ENCODE peak calls at places on chromosomes 5 and 9, in seven cellular contexts. A is psoas muscle, T is heart left ventricle, H is brain microvascular endothelial cell, W is right atrium auricular region, O is lower lobe of right lung, B is ovary. D is an unnamed sample.

GRCh38 chr9:7228786-7229185 is 471.0 kb downstream of the KDM4C start:
- DNase-seq in A (no peak), T (no peak), H (no peak), W (no peak), O (no peak), B (no peak), D (no peak)

GRCh38 chr9:70101265-70101664 is 57.6 kb downstream of the MAMDC2 start:
- DNase-seq in A (no peak), T (no peak), H (peak), W (no peak), O (no peak), B (no peak), D (no peak)

GRCh38 chr9:10436771-10437170 is 176.0 kb downstream of the PTPRD start:
- DNase-seq in A (no peak), T (no peak), H (no peak), W (no peak), O (no peak), B (no peak), D (no peak)

GRCh38 chr5:2740051-2740848 is 11.2 kb downstream of the IRX2 start:
- DNase-seq in A (no peak), T (no peak), H (no peak), W (no peak), O (no peak), B (no peak), D (no peak)

GRCh38 chr5:137629646-137630045 is 106.2 kb downstream of the KLHL3 start:
- DNase-seq in A (no peak), T (no peak), H (peak), W (no peak), O (no peak), B (no peak), D (peak)

GRCh38 chr9:134770972-134771971 is 109.3 kb upstream of the FCN2 start:
- DNase-seq in A (no peak), T (no peak), H (no peak), W (no peak), O (no peak), B (no peak), D (peak)

GRCh38 chr9:77929942-77930341 is 101.7 kb downstream of the GNAQ start:
- DNase-seq in A (no peak), T (no peak), H (no peak), W (no peak), O (no peak), B (no peak), D (no peak)

GRCh38 chr5:127515693-127516440 is 1.6 kb upstream of the PRRC1 start:
- DNase-seq in A (no peak), T (no peak), H (no peak), W (no peak), O (no peak), B (no peak), D (no peak)

GRCh38 chr5:42057254-42057690 is 132.2 kb downstream of the FBXO4 start:
- DNase-seq in A (no peak), T (no peak), H (peak), W (no peak), O (no peak), B (peak), D (peak)

GRCh38 chr9:108991479-108991878 is 21.8 kb downstream of the CTNNAL1 start:
- DNase-seq in A (no peak), T (no peak), H (peak), W (no peak), O (no peak), B (no peak), D (no peak)

GRCh38 chr5:80150731-80151130 is 105.1 kb downstream of the SERINC5 start:
- DNase-seq in A (no peak), T (no peak), H (no peak), W (peak), O (no peak), B (no peak), D (no peak)

GRCh38 chr5:160799160-160799559 is 52.9 kb downstream of the ATP10B start:
- DNase-seq in A (no peak), T (no peak), H (no peak), W (no peak), O (no peak), B (no peak), D (no peak)

GRCh38 chr5:83354958-83355357 is 116.6 kb upstream of the VCAN start:
- DNase-seq in A (no peak), T (no peak), H (no peak), W (no peak), O (no peak), B (no peak), D (no peak)

GRCh38 chr5:107072967-107073366 is 597.8 kb downstream of the EFNA5 start:
- DNase-seq in A (no peak), T (no peak), H (no peak), W (no peak), O (no peak), B (no peak), D (no peak)

GRCh38 chr9:111036068-111036789 is 2.0 kb downstream of the LPAR1 start:
- DNase-seq in A (peak), T (peak), H (peak), W (peak), O (peak), B (peak), D (peak)

GRCh38 chr5:175681045-175681974 is 23.4 kb downstream of the HRH2 start:
- DNase-seq in A (no peak), T (no peak), H (no peak), W (no peak), O (no peak), B (no peak), D (no peak)

GRCh38 chr5:160054831-160055230 is 45.9 kb downstream of the TTC1 start:
- DNase-seq in A (no peak), T (no peak), H (peak), W (no peak), O (no peak), B (no peak), D (no peak)

GRCh38 chr5:118806571-118806970 is 181.8 kb downstream of the DTWD2 start:
- DNase-seq in A (no peak), T (no peak), H (no peak), W (no peak), O (no peak), B (no peak), D (no peak)

DNA sequence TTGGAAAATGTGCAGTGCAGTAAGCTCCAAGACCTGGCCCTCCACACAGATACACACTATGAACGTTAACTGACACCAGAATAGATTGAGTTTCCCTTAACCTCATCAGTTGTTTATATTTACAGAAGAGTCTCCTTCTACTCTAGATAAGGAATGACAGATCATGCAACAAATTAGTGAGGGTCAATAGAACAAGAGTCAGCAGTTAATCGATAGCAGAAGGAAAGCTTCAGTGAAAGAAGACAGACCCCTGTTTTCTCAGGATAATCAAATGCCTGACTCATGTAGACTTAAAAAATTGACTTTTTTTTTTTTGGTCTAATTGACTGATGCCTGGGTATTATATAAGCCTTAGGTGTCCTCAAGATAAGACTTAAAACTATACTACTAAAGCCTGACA is 179.9 kb downstream of the DTWD2 start:
- DNase-seq in A (no peak), T (no peak), H (no peak), W (no peak), O (no peak), B (no peak), D (no peak)
- TF ChIP-seq CTCF in A (no peak), T (no peak), H (no peak), W (no peak), O (no peak), B (no peak), D (no peak)

GRCh38 chr9:89458768-89459496 is 39.0 kb downstream of the SEMA4D start:
- DNase-seq in A (no peak), T (no peak), H (no peak), W (no peak), O (no peak), B (no peak), D (no peak)
- TF ChIP-seq CTCF in A (no peak), T (no peak), H (no peak), W (no peak), O (no peak), B (no peak), D (no peak)

GRCh38 chr9:14433841-14434511 is 120.0 kb upstream of the NFIB start:
- DNase-seq in A (no peak), T (no peak), H (peak), W (no peak), O (no peak), B (peak), D (peak)
- TF ChIP-seq CTCF in A (no peak), T (peak), H (no peak), W (peak), O (no peak), B (peak), D (peak)

DNA sequence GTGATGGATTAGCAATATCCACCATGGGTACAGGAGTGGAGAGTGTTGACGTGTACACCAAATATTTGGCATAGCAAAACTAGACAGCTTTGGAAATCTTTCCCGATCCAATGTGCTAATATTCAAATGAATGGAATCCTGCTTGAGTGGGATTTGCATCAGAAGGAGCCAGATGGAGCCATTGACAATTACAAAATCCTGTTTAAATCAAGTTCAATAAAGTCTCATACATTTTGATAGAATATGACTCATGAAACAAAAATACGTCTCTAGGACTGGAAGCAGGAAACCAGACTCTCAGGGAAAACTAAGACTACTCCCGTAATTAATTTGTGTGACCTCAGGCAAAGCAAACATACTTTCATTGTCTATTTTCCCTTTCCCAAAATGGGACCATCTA is 13.0 kb downstream of the TNC start:
- DNase-seq in A (no peak), T (no peak), H (no peak), W (no peak), O (no peak), B (no peak), D (no peak)
- TF ChIP-seq CTCF in A (no peak), T (no peak), H (no peak), W (no peak), O (no peak), B (no peak), D (no peak)

GRCh38 chr9:37301369-37302172 is 120.9 kb upstream of the GRHPR start:
- DNase-seq in A (no peak), T (no peak), H (no peak), W (no peak), O (no peak), B (no peak), D (no peak)
- TF ChIP-seq CTCF in A (no peak), T (no peak), H (peak), W (no peak), O (no peak), B (no peak), D (no peak)

D was measured in heart right ventricle.